ENCODE peak calls at places on chromosome 11, in ten cellular contexts. Z, E, D, W, A, X, P, I, B and L are unnamed samples. For H3K36me3 and H3K4me1, the result is how much of the 10 kb centered on the place peaks cover.

GRCh38 chr11:66230171-66230570 is 38.3 kb upstream of the RAB1B start:
- DNase-seq in Z (no peak), E (no peak), D (no peak), W (no peak), A (no peak), X (no peak), P (no peak), I (no peak), B (no peak), L (no peak)

GRCh38 chr11:108788565-108789199 is 123.8 kb downstream of the DDX10 start:
- DNase-seq in Z (peak), E (no peak), D (peak), W (peak), A (no peak), X (no peak), P (no peak), I (peak), B (peak), L (no peak)

GRCh38 chr11:112292785-112293407 is 32.2 kb upstream of the PLET1 start:
- DNase-seq in Z (no peak), E (no peak), D (peak), W (peak), A (no peak), X (no peak), P (no peak), I (peak), B (no peak), L (no peak)

GRCh38 chr11:46675288-46675851 is 25.0 kb downstream of the ARHGAP1 start:
- DNase-seq in Z (no peak), E (no peak), D (no peak), W (peak), A (peak), X (peak), P (no peak), I (peak), B (peak), L (no peak)

GRCh38 chr11:115244758-115245157 is 259.5 kb downstream of the CADM1 start:
- DNase-seq in Z (no peak), E (no peak), D (no peak), W (peak), A (no peak), X (no peak), P (no peak), I (no peak), B (no peak), L (no peak)

GRCh38 chr11:44985721-44986120 is 35.0 kb upstream of the TP53I11 start:
- DNase-seq in Z (no peak), E (no peak), D (no peak), W (no peak), A (no peak), X (no peak), P (no peak), I (no peak), B (no peak), L (no peak)

GRCh38 chr11:77322926-77323590 is 21.6 kb upstream of the GDPD4 start:
- DNase-seq in Z (no peak), E (no peak), D (no peak), W (peak), A (no peak), X (no peak), P (no peak), I (no peak), B (no peak), L (no peak)

GRCh38 chr11:100756556-100756955 is 69.5 kb downstream of the ARHGAP42 start:
- DNase-seq in Z (no peak), E (no peak), D (no peak), W (no peak), A (no peak), X (no peak), P (no peak), I (no peak), B (no peak), L (no peak)

GRCh38 chr11:118152552-118153471 is at the start of gene SCN4B:
- DNase-seq in Z (no peak), E (peak), D (no peak), W (peak), A (peak), X (peak), P (peak), I (peak), B (peak), L (no peak)

GRCh38 chr11:18229501-18229900 is 7.1 kb downstream of the SAA4 start:
- DNase-seq in Z (no peak), E (no peak), D (peak), W (no peak), A (no peak), X (no peak), P (no peak), I (no peak), B (no peak), L (no peak)

GRCh38 chr11:131118247-131118646 is 202.0 kb upstream of the SNX19 start:
- DNase-seq in Z (no peak), E (no peak), D (no peak), W (no peak), A (no peak), X (no peak), P (no peak), I (no peak), B (no peak), L (no peak)

GRCh38 chr11:12291767-12292166 is 85.6 kb upstream of the PARVA start:
- DNase-seq in Z (no peak), E (no peak), D (no peak), W (no peak), A (no peak), X (no peak), P (peak), I (no peak), B (no peak), L (no peak)

GRCh38 chr11:46112961-46113617 is 8.2 kb downstream of the PHF21A start:
- DNase-seq in Z (peak), E (no peak), D (peak), W (peak), A (no peak), X (no peak), P (no peak), I (peak), B (peak), L (no peak)

GRCh38 chr11:21552910-21553309 is 640.0 kb upstream of the ANO5 start:
- DNase-seq in Z (no peak), E (no peak), D (no peak), W (no peak), A (no peak), X (no peak), P (no peak), I (no peak), B (peak), L (no peak)

GRCh38 chr11:44530413-44531115 is 34.9 kb upstream of the CD82 start:
- DNase-seq in Z (no peak), E (no peak), D (peak), W (peak), A (no peak), X (no peak), P (no peak), I (peak), B (no peak), L (no peak)

GRCh38 chr11:75562048-75562835 is at the start of gene SERPINH1:
- DNase-seq in Z (peak), E (peak), D (peak), W (peak), A (peak), X (peak), P (peak), I (peak), B (peak), L (no peak)

GRCh38 chr11:31340903-31341572 is 28.5 kb downstream of the DCDC1 start:
- DNase-seq in Z (peak), E (no peak), D (peak), W (peak), A (no peak), X (no peak), P (no peak), I (peak), B (peak), L (no peak)

GRCh38 chr11:71963468-71963867 is 34.6 kb downstream of the RNF121 start:
- DNase-seq in Z (no peak), E (no peak), D (no peak), W (no peak), A (no peak), X (no peak), P (no peak), I (no peak), B (no peak), L (no peak)
- H3K36me3 ChIP-seq in Z (under half), E (under half), D (under half), W (under half), A (under half), X (half or more), P (under half), I (under half), B (under half), L (under half)

GRCh38 chr11:64848214-64848778 is 3.8 kb upstream of the CDC42BPG start:
- DNase-seq in Z (no peak), E (no peak), D (no peak), W (no peak), A (no peak), X (no peak), P (no peak), I (no peak), B (no peak), L (no peak)
- H3K4me1 ChIP-seq in Z (half or more), E (half or more), D (half or more), W (under half), A (half or more), X (under half), P (under half), I (under half), B (under half), L (under half)

GRCh38 chr11:58625826-58626460 is 3.5 kb downstream of the CNTF start:
- DNase-seq in Z (no peak), E (no peak), D (no peak), W (peak), A (no peak), X (no peak), P (no peak), I (peak), B (no peak), L (no peak)

GRCh38 chr11:58628446-58628845 is 6.0 kb downstream of the CNTF start:
- DNase-seq in Z (no peak), E (no peak), D (no peak), W (peak), A (peak), X (peak), P (no peak), I (peak), B (no peak), L (no peak)

GRCh38 chr11:58626915-58627483 is 4.5 kb downstream of the CNTF start:
- DNase-seq in Z (no peak), E (no peak), D (no peak), W (peak), A (no peak), X (no peak), P (no peak), I (peak), B (no peak), L (no peak)

GRCh38 chr11:58622344-58622743 is at the start of gene CNTF:
- DNase-seq in Z (no peak), E (no peak), D (no peak), W (peak), A (no peak), X (no peak), P (no peak), I (no peak), B (no peak), L (no peak)

GRCh38 chr11:58625086-58625485 is 2.6 kb downstream of the CNTF start:
- DNase-seq in Z (no peak), E (no peak), D (no peak), W (peak), A (no peak), X (no peak), P (no peak), I (no peak), B (no peak), L (no peak)
- H3K36me3 ChIP-seq in Z (under half), E (half or more), D (half or more), W (under half), A (half or more), X (half or more), P (under half), I (under half), B (under half), L (half or more)

DNA sequence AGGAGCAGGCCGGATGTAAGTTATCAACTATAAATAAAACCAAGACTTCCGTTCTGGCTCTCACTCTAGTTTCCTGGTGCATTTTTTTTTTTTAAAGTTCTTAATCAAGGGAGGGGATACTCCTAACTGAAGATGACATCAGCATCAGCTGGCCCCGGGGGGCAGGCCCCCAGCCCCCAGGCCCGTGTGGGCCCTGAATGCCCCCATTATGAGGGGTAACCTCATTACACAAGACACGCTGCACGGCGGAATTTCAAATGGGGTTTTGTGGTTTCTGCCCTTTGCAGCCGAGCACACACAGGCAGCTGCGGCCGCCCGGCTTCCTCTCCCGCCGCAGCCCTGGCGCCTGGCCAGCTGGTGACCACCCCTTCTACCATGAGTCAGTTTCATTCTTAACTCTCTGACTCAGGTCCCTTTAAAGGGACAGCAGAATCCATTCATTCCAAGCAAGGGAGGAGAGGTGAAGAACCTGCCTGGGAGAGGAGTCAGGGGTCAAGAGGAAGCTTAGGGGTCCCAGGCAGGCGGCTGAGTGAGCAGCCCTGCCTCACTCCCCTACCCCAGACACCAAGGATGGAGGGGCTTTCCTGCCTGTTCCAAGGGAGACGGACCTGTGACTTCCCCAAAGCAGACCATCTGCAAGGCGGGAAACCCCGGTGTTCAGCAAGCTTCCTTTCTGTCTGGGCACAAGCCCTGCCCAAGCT is 3.4 kb downstream of the MYEOV start:
- DNase-seq in Z (peak), E (peak), D (peak), W (peak), A (peak), X (peak), P (peak), I (peak), B (peak), L (peak)
- H3K4me1 ChIP-seq in Z (half or more), E (half or more), D (under half), W (under half), A (under half), X (under half), P (under half), I (half or more), B (under half), L (half or more)

DNA sequence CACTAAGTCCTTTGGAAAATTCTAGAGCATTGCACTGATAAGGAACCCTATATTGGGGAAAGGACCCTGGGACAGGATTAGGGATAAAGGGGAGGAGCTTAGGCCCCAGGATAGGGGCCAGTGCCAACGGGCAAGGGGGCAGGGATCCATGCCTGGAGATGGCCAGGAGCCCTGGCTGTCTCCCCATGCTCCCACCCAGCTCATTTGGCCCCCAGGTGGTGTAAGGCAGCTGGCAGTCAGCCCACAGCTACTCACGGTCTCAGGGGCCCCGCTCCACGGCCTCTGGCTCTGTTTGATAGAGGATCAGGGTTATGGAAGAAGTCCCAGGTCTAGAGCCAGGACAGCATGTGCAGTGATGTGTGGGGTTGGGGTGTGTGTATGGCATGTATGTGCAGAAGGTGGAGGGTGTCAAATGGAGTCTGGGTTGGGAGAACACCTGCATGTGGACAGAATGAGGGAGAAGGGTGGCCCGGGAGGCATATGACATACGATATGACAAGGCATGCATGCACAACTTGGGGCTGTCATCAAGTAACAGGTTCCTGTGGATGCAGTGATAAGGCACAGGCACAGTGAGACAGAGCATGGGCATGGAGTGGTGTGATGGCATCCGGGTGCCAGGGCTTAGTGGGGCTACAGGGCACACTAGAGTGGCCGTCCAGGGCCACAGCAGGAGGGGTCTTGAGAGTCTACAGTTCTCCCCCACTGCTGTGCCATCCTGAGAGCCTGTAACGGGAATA is 18.4 kb upstream of the PDE2A start:
- DNase-seq in Z (no peak), E (no peak), D (no peak), W (no peak), A (no peak), X (no peak), P (peak), I (no peak), B (no peak), L (no peak)
- H3K36me3 ChIP-seq in Z (under half), E (half or more), D (under half), W (half or more), A (half or more), X (half or more), P (half or more), I (under half), B (under half), L (half or more)

DNA sequence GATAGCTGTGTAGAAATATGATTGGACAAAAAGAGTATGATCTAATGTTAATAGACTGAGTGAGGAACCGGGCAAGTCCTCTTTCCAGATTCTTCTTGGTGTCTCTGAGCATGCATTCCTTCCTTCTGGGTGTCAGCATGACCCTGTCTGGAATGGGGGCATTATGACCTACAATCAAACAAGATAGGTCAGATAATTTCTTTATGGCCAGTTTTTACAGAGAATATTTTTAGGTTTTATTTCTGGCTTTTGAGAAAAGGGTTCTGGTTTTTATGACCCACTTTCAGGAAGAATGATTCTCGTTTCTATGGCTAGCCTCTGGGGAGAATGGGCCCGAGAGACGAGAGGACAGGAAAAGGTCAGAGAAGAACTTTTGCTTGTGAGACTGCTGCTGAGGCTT is 383.7 kb downstream of the AASDHPPT start:
- DNase-seq in Z (no peak), E (no peak), D (no peak), W (no peak), A (no peak), X (no peak), P (no peak), I (no peak), B (no peak), L (no peak)
- H3K4me1 ChIP-seq in Z (under half), E (under half), D (under half), W (under half), A (under half), X (under half), P (under half), I (under half), B (under half), L (under half)

GRCh38 chr11:973237-973636 is 47.6 kb downstream of the AP2A2 start:
- DNase-seq in Z (no peak), E (no peak), D (no peak), W (no peak), A (no peak), X (no peak), P (no peak), I (no peak), B (no peak), L (no peak)
- H3K36me3 ChIP-seq in Z (under half), E (half or more), D (under half), W (half or more), A (half or more), X (half or more), P (under half), I (under half), B (under half), L (half or more)

GRCh38 chr11:69010964-69011623 is 2.0 kb downstream of the MRGPRF start:
- DNase-seq in Z (peak), E (peak), D (peak), W (peak), A (peak), X (peak), P (peak), I (peak), B (peak), L (no peak)
- H3K4me1 ChIP-seq in Z (under half), E (under half), D (under half), W (half or more), A (under half), X (under half), P (under half), I (under half), B (half or more), L (under half)